ENCODE peak calls at places on chromosome 6, in eight cellular contexts. P is epithelial cell of esophagus; A is stimulated activated CD8-positive, alpha-beta memory T cell treated with anti-CD3 and anti-CD28 coated beads, Interleukin-15, amount 100 ng/mL, for 4 hours; T is right cardiac atrium; N is NCI-H1105 treated with DMSO at 0.1 percent for 48 hours; E is endothelial cell; R is colonic mucosa; B is activated CD8-positive, alpha-beta T cell treated with anti-CD3 and anti-CD28 coated beads for 36 hours. G is an unnamed sample.

GRCh38 chr6:134097114-134097707 is 44.8 kb upstream of the SLC2A12 start:
- DNase-seq in R (peak), B (peak), A (peak), N (peak), E (peak), T (no peak), P (peak), G (no peak)

GRCh38 chr6:159125977-159126376 is 43.2 kb upstream of the FNDC1 start:
- DNase-seq in B (no peak), A (no peak), T (peak), N (no peak), E (no peak), P (no peak), R (no peak), G (no peak)

GRCh38 chr6:47044418-47044817 is 2.3 kb upstream of the ADGRF1 start:
- DNase-seq in N (no peak), P (peak), R (peak), E (no peak), A (no peak), T (no peak), B (no peak), G (no peak)

GRCh38 chr6:44432227-44432626 is 44.7 kb downstream of the CDC5L start:
- DNase-seq in P (no peak), A (no peak), E (no peak), R (peak), T (no peak), N (no peak), B (no peak), G (peak)

GRCh38 chr6:140921366-140922226 is 1211.1 kb upstream of the GJE1 start:
- DNase-seq in T (no peak), E (peak), B (no peak), N (peak), R (no peak), P (peak), A (no peak), G (peak)

GRCh38 chr6:96450082-96450759 is 71.4 kb upstream of the UFL1 start:
- DNase-seq in E (no peak), A (no peak), N (no peak), P (peak), B (no peak), T (peak), R (no peak), G (peak)

GRCh38 chr6:135895231-135895931 is 43.9 kb downstream of the PDE7B start:
- DNase-seq in N (no peak), A (no peak), T (no peak), P (no peak), B (no peak), R (no peak), E (no peak), G (no peak)

GRCh38 chr6:38209291-38209865 is 389.9 kb downstream of the ZFAND3 start:
- DNase-seq in N (no peak), P (no peak), T (no peak), E (no peak), A (no peak), R (no peak), B (no peak), G (no peak)

GRCh38 chr6:119119989-119120388 is 41.5 kb upstream of the FAM184A start:
- DNase-seq in E (no peak), B (no peak), P (peak), A (no peak), N (no peak), R (no peak), T (no peak), G (no peak)

GRCh38 chr6:47536816-47537401 is 59.3 kb downstream of the CD2AP start:
- DNase-seq in T (no peak), N (no peak), E (no peak), R (no peak), P (no peak), B (no peak), A (no peak), G (no peak)

GRCh38 chr6:69719602-69720193 is 77.1 kb downstream of the LMBRD1 start:
- DNase-seq in T (no peak), P (peak), A (no peak), E (no peak), R (no peak), N (peak), B (peak), G (no peak)

GRCh38 chr6:168875811-168876576 is 377.7 kb downstream of the THBS2 start:
- DNase-seq in T (no peak), A (no peak), N (no peak), E (no peak), B (no peak), R (no peak), P (no peak), G (no peak)

GRCh38 chr6:28205879-28206278 is 19.2 kb upstream of the ZSCAN9 start:
- DNase-seq in B (no peak), P (no peak), T (no peak), R (no peak), N (no peak), E (no peak), A (no peak), G (no peak)

GRCh38 chr6:41100871-41101287 is 28.1 kb downstream of the NFYA start:
- DNase-seq in R (no peak), B (no peak), P (no peak), T (peak), A (no peak), E (peak), N (no peak), G (no peak)